ENCODE peak calls at places on chromosomes 6 and 20, in five cellular contexts. N is left ventricle myocardium inferior, J is ascending aorta, Q is stomach, K is gastrocnemius medialis. F is an unnamed sample.
A peak's percentile ranks its signal among the peaks of the same experiment; 100 is the strongest.

GRCh38 chr6:87155920-87156600 is 695 bp downstream of the ZNF292 start:
- DNase-seq in N (peak; percentile 43), J (peak; percentile 72), Q (peak; percentile 32), K (peak; percentile 16), F (peak; percentile 60)

GRCh38 chr6:490251-491037 is 98.9 kb downstream of the IRF4 start:
- DNase-seq in N (no peak), J (no peak), Q (no peak), K (no peak), F (no peak)

GRCh38 chr20:43923917-43924316 is 9.3 kb downstream of the TOX2 start:
- DNase-seq in N (no peak), J (no peak), Q (no peak), K (no peak), F (no peak)

GRCh38 chr6:4085329-4085695 is 6.4 kb upstream of the FAM217A start:
- DNase-seq in N (no peak), J (no peak), Q (no peak), K (no peak), F (no peak)

GRCh38 chr20:2292711-2293110 is 3.1 kb upstream of the TGM3 start:
- DNase-seq in N (no peak), J (no peak), Q (no peak), K (no peak), F (no peak)

GRCh38 chr6:26309731-26310142 is 55.3 kb upstream of the BTN3A2 start:
- DNase-seq in N (no peak), J (no peak), Q (no peak), K (no peak), F (no peak)

GRCh38 chr20:54601831-54602515 is 126.6 kb downstream of the DOK5 start:
- DNase-seq in N (no peak), J (no peak), Q (no peak), K (no peak), F (no peak)

GRCh38 chr6:109867970-109868358 is 110.1 kb upstream of the GPR6 start:
- DNase-seq in N (no peak), J (no peak), Q (no peak), K (no peak), F (no peak)

GRCh38 chr6:17347012-17347411 is 46.4 kb upstream of the CAP2 start:
- DNase-seq in N (no peak), J (no peak), Q (no peak), K (no peak), F (no peak)

GRCh38 chr20:53597085-53597482 is 3.4 kb upstream of the ZNF217 start:
- DNase-seq in N (no peak), J (no peak), Q (peak; percentile 21), K (no peak), F (no peak)

GRCh38 chr6:136607932-136608772 is 57.9 kb upstream of the MAP7 start:
- DNase-seq in N (peak; percentile 44), J (peak; percentile 84), Q (peak; percentile 83), K (no peak), F (peak; percentile 57)

GRCh38 chr6:168120390-168121307 is 41.6 kb upstream of the FRMD1 start:
- DNase-seq in N (no peak), J (no peak), Q (no peak), K (no peak), F (no peak)

GRCh38 chr6:2891768-2892170 is 11.3 kb downstream of the SERPINB9 start:
- DNase-seq in N (no peak), J (no peak), Q (peak; percentile 46), K (no peak), F (no peak)

GRCh38 chr6:3409699-3410384 is 47.0 kb downstream of the SLC22A23 start:
- DNase-seq in N (no peak), J (no peak), Q (peak; percentile 81), K (no peak), F (no peak)

GRCh38 chr6:144957236-144957937 is 672.3 kb downstream of the UTRN start:
- DNase-seq in N (no peak), J (no peak), Q (no peak), K (no peak), F (no peak)

GRCh38 chr6:132648356-132648755 is 10.6 kb downstream of the TAAR1 start:
- DNase-seq in N (no peak), J (no peak), Q (no peak), K (no peak), F (no peak)

GRCh38 chr20:38554986-38555385 is 26.0 kb upstream of the ADIG start:
- DNase-seq in N (no peak), J (no peak), Q (no peak), K (no peak), F (no peak)

GRCh38 chr6:162363757-162364156 is 363.8 kb downstream of the PRKN start:
- DNase-seq in N (no peak), J (no peak), Q (no peak), K (no peak), F (no peak)

GRCh38 chr6:87139236-87139635 is 16.1 kb upstream of the ZNF292 start:
- DNase-seq in N (no peak), J (no peak), Q (no peak), K (no peak), F (no peak)

GRCh38 chr6:17419189-17419575 is 25.8 kb downstream of the CAP2 start:
- DNase-seq in N (no peak), J (no peak), Q (no peak), K (no peak), F (no peak)

GRCh38 chr6:170135821-170136471 is 154.9 kb downstream of the DLL1 start:
- DNase-seq in N (no peak), J (peak; percentile 56), Q (no peak), K (no peak), F (peak; percentile 55)

GRCh38 chr6:170130201-170130621 is 160.7 kb downstream of the DLL1 start:
- DNase-seq in N (peak; percentile 48), J (peak; percentile 60), Q (no peak), K (no peak), F (peak; percentile 77)

GRCh38 chr20:58587467-58587866 is 63.6 kb upstream of the STX16 start:
- DNase-seq in N (no peak), J (no peak), Q (no peak), K (no peak), F (no peak)

GRCh38 chr6:165701005-165701404 is 38.0 kb upstream of the PDE10A start:
- DNase-seq in N (no peak), J (no peak), Q (no peak), K (no peak), F (no peak)

GRCh38 chr20:63123326-63123725 is 92.6 kb downstream of the YTHDF1 start:
- DNase-seq in N (peak; percentile 3), J (peak; percentile 46), Q (no peak), K (no peak), F (peak; percentile 33)

GRCh38 chr6:165861226-165861625 is 198.2 kb upstream of the PDE10A start:
- DNase-seq in N (no peak), J (no peak), Q (no peak), K (no peak), F (no peak)

GRCh38 chr6:34922177-34922663 is 33.2 kb downstream of the ANKS1A start:
- DNase-seq in N (no peak), J (no peak), Q (no peak), K (no peak), F (no peak)

GRCh38 chr20:21147593-21147992 is 21.7 kb downstream of the KIZ start:
- DNase-seq in N (no peak), J (no peak), Q (no peak), K (no peak), F (no peak)

GRCh38 chr6:159633196-159633595 is 59.8 kb downstream of the SOD2 start:
- DNase-seq in N (no peak), J (no peak), Q (no peak), K (no peak), F (no peak)

GRCh38 chr6:55957961-55958422 is 82.6 kb upstream of the BMP5 start:
- DNase-seq in N (no peak), J (no peak), Q (no peak), K (no peak), F (no peak)

GRCh38 chr6:4388675-4389074 is 253.3 kb upstream of the ECI2 start:
- DNase-seq in N (no peak), J (no peak), Q (no peak), K (no peak), F (no peak)

GRCh38 chr20:63392465-63393365 is 31.6 kb upstream of the CHRNA4 start:
- DNase-seq in N (no peak), J (no peak), Q (no peak), K (no peak), F (no peak)

DNA sequence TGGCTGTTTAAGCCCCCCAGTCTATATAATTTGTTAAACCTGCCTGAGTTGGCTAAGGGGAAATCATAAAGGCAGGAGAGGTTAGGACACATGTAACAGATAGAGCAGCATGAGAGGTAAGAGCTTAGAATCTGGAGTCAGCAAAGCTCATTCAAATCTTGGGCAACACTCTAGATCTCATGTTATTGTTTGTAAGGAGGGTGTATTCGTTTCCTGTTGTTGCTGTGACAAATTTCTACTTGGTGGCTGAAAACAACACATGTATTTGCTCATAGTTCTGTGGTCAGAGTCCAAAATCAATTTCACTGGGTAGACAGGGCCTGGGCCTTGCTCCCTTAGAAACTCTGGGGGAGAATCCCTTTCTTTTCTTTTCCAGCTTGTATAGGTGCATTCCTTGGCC is 4.3 kb downstream of the LY86 start:
- DNase-seq in N (no peak), J (no peak), Q (no peak), K (no peak), F (no peak)
- H3K27ac ChIP-seq in N (peak overlapping the region; percentile 73), J (peak overlapping the region; percentile 32), Q (no peak overlapping the region), K (no peak overlapping the region), F (peak overlapping the region; percentile 50)

DNA sequence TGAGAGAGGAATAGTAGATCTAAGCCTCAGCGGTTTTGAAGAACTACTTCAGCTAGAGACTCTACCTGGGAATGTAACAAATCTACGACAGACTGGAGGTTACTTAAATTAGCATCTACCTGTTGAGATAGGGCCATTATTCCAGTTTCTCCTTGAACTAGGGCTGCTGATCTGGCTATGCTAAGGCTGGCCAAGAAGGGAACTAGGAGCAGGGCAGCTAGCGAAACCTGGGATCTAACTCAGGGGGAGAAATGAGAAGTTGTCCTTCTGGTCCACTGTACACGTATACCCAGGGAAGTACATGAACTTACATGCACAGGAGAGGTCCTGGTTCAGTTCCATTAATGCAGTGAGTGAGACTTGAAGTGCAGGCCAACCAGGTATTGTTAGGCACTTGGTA is 156.7 kb downstream of the TRIM27 start:
- DNase-seq in N (no peak), J (no peak), Q (no peak), K (no peak), F (no peak)
- H3K4me1 ChIP-seq in N (no peaks in the 10 kb centered on the region), J (no peaks in the 10 kb centered on the region), Q (no peaks in the 10 kb centered on the region), K (no peaks in the 10 kb centered on the region), F (no peaks in the 10 kb centered on the region)

GRCh38 chr6:154367333-154367732 is 10.7 kb upstream of the IPCEF1 start:
- DNase-seq in N (no peak), J (no peak), Q (no peak), K (no peak), F (no peak)
- TF ChIP-seq CTCF in N (no peak), J (no peak), Q (no peak), K (no peak), F (no peak)

DNA sequence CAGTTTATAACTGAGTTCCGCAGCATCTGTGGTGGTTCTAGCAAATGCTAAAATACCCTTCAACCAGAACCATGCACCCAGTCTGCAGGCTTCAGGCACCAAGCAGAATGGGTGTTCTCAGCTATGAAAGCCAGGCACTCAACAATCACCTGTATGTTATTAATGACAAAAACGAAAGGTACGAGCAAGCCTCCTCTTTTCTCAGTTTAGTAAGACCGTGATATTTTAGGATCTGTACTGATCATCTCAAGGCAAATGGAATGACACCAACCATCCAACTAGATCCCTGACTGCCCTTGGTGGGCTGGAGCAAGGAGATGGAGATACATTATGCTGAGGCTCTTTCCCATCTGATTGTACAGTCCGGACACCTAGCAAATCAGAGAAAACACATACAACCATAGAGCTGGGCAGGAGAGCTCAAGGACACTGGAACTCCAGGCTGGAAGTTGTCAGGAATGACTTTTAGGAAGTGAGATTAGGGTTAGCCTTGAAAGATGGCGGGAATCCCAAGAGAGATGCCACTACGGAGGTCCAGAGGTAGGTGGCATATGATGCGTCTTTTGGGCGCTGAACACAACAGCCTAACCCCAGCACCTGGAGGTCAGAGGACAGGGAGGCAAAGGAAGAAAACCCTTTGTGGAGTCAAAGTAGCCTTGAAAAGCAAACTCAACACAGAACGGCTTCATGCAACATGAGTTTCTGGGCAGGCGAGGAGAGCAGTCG is 33.4 kb downstream of the SLC23A2 start:
- DNase-seq in N (no peak), J (no peak), Q (no peak), K (no peak), F (no peak)
- H3K27ac ChIP-seq in N (no peak overlapping the region), J (no peak overlapping the region), Q (no peak overlapping the region), K (no peak overlapping the region), F (no peak overlapping the region)